ENCODE peak calls at places on chromosomes 5 and 9, in nine cellular contexts. R, J, E, M, W, X, P, C and F are unnamed samples.

GRCh38 chr9:115198018-115198417 is 80.1 kb upstream of the TNC start:
- DNase-seq in W (no peak), J (no peak), P (no peak), X (peak; percentile 74), C (no peak), E (peak; percentile 10), M (no peak), R (no peak), F (no peak)

GRCh38 chr5:67799732-67800234 is 415.8 kb upstream of the PIK3R1 start:
- DNase-seq in X (peak; percentile 44), C (no peak), J (no peak), W (no peak), P (no peak), M (no peak), R (no peak), E (no peak), F (no peak)

GRCh38 chr9:136629879-136630661 is 32.6 kb upstream of the EGFL7 start:
- DNase-seq in C (peak; percentile 80), R (peak; percentile 74), M (peak; percentile 76), X (no peak), P (peak; percentile 50), J (peak; percentile 71), E (peak; percentile 27), W (peak; percentile 78), F (peak; percentile 56)

GRCh38 chr9:16345902-16346301 is 524.6 kb downstream of the BNC2 start:
- DNase-seq in P (no peak), M (no peak), X (no peak), R (no peak), C (no peak), J (no peak), E (no peak), W (no peak), F (no peak)

GRCh38 chr9:113957778-113958430 is 81.8 kb downstream of the ZNF618 start:
- DNase-seq in X (peak; percentile 85), R (no peak), C (no peak), W (no peak), P (no peak), M (no peak), E (no peak), J (peak; percentile 25), F (no peak)

GRCh38 chr5:172642046-172642409 is 965 bp downstream of the NEURL1B start:
- DNase-seq in X (no peak), M (no peak), W (no peak), P (no peak), J (no peak), R (no peak), C (no peak), E (no peak), F (no peak)

GRCh38 chr9:35792826-35793225 is 1.4 kb downstream of the NPR2 start:
- DNase-seq in R (no peak), X (no peak), W (no peak), J (no peak), E (no peak), P (no peak), C (no peak), M (no peak), F (no peak)

GRCh38 chr5:21680196-21680595 is 1172.9 kb downstream of the CDH12 start:
- DNase-seq in R (no peak), M (no peak), E (no peak), C (no peak), W (no peak), J (no peak), X (peak; percentile 39), P (no peak), F (no peak)

GRCh38 chr9:83403864-83404263 is 134.3 kb downstream of the FRMD3 start:
- DNase-seq in P (no peak), C (no peak), E (no peak), W (no peak), X (peak; percentile 52), J (no peak), M (no peak), R (no peak), F (no peak)

GRCh38 chr9:24071736-24072135 is 245.7 kb upstream of the ELAVL2 start:
- DNase-seq in P (no peak), C (no peak), M (no peak), J (no peak), X (no peak), R (no peak), W (no peak), E (no peak), F (no peak)

GRCh38 chr5:112757468-112758208 is 20.0 kb downstream of the APC start:
- DNase-seq in C (no peak), P (peak; percentile 38), W (no peak), R (no peak), E (peak; percentile 54), M (peak; percentile 66), J (peak; percentile 11), X (no peak), F (no peak)